ENCODE peak calls at places on chromosomes 6 and 20, in six cellular contexts. C, A, B, N, J and Y are unnamed samples. For H3K4me1 and H3K36me3, the result is how much of the 10 kb centered on the place peaks cover.

GRCh38 chr20:52459150-52459549 is 267.6 kb upstream of the ZFP64 start:
- DNase-seq in A (no peak), N (no peak), C (no peak), J (no peak), B (no peak), Y (no peak)

GRCh38 chr6:10873374-10873773 is 8.5 kb downstream of the GCM2 start:
- DNase-seq in C (no peak), N (no peak), J (no peak), B (no peak), A (no peak), Y (no peak)

GRCh38 chr20:37711001-37711400 is 17.2 kb downstream of the CTNNBL1 start:
- DNase-seq in J (no peak), B (no peak), C (no peak), A (no peak), N (no peak), Y (no peak)

GRCh38 chr6:44892579-44892978 is 435.6 kb upstream of the RUNX2 start:
- DNase-seq in N (no peak), C (no peak), J (peak), B (no peak), A (no peak), Y (no peak)

GRCh38 chr20:12177657-12178293 is 260.1 kb downstream of the BTBD3 start:
- DNase-seq in A (no peak), N (no peak), C (no peak), B (no peak), J (no peak), Y (no peak)

GRCh38 chr6:15434263-15434662 is 188.4 kb downstream of the JARID2 start:
- DNase-seq in J (no peak), N (no peak), A (no peak), C (no peak), B (no peak), Y (no peak)

GRCh38 chr20:12961725-12962124 is 47.0 kb upstream of the SPTLC3 start:
- DNase-seq in C (no peak), J (no peak), A (no peak), B (no peak), N (no peak), Y (no peak)

GRCh38 chr6:31575335-31575901 is at the start of gene TNF:
- DNase-seq in A (no peak), J (no peak), B (peak), C (peak), N (peak), Y (peak)

GRCh38 chr6:33752139-33753015 is 5.7 kb upstream of the IP6K3 start:
- DNase-seq in B (no peak), A (no peak), J (no peak), C (no peak), N (no peak), Y (no peak)

GRCh38 chr6:168084465-168085160 is 5.6 kb upstream of the FRMD1 start:
- DNase-seq in B (no peak), J (no peak), C (no peak), N (no peak), A (no peak), Y (no peak)

GRCh38 chr6:168080397-168081077 is 1.5 kb upstream of the FRMD1 start:
- DNase-seq in C (no peak), B (no peak), N (no peak), J (no peak), A (no peak), Y (no peak)

GRCh38 chr6:168086066-168086465 is 7.1 kb upstream of the FRMD1 start:
- DNase-seq in N (no peak), A (no peak), C (no peak), J (no peak), B (no peak), Y (no peak)

GRCh38 chr6:168081858-168082546 is 3.0 kb upstream of the FRMD1 start:
- DNase-seq in C (no peak), J (no peak), A (no peak), B (no peak), N (no peak), Y (no peak)

DNA sequence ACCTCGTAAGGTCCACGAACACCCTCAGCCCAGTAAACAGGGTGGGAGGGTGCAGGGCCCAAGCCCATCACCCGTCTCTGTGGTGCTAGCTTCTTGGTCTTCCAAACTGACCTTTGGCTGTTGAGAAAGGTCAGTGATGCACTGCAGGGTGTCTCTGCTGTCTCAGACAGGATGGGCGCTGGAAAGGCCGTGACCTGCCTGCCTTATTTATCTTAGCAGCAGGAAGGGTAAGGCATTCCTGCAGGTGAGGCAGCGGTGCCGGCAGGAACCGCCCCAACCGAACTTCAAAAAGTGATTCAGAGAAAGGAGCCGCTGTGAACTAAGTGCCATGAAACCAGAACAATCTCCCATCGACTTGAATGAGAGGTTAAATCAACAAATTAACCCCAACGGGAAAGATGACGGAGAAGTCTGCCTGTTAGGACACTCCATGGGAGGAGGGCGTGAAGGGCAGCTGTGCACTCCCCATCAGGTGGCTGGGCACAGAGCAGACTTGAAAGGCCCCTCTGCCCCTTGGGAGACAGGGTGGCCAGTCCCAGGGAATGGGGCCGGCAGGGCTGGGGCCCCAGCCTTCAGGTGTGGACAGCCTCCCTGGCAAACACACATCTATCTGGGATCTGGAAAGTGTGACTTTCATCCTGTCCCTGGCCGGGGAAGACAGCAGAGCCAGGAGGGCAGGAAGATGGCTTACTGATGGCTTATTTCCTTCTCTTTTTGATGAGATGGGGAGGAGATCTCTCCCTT is 4.3 kb upstream of the FRMD1 start:
- DNase-seq in A (no peak), C (no peak), N (no peak), J (no peak), B (no peak), Y (no peak)
- H3K4me1 ChIP-seq in A (under half), C (under half), N (under half), J (under half), B (under half), Y (under half)

GRCh38 chr6:111689419-111689818 is 83.7 kb upstream of the TRAF3IP2 start:
- DNase-seq in A (no peak), C (no peak), J (no peak), B (no peak), N (no peak), Y (no peak)
- H3K36me3 ChIP-seq in A (under half), C (under half), J (under half), B (half or more), N (under half), Y (half or more)

GRCh38 chr20:24985802-24986201 is 6.7 kb downstream of the APMAP start:
- DNase-seq in J (no peak), B (no peak), C (no peak), N (peak), A (no peak), Y (no peak)
- H3K4me1 ChIP-seq in J (under half), B (under half), C (under half), N (under half), A (under half), Y (under half)

DNA sequence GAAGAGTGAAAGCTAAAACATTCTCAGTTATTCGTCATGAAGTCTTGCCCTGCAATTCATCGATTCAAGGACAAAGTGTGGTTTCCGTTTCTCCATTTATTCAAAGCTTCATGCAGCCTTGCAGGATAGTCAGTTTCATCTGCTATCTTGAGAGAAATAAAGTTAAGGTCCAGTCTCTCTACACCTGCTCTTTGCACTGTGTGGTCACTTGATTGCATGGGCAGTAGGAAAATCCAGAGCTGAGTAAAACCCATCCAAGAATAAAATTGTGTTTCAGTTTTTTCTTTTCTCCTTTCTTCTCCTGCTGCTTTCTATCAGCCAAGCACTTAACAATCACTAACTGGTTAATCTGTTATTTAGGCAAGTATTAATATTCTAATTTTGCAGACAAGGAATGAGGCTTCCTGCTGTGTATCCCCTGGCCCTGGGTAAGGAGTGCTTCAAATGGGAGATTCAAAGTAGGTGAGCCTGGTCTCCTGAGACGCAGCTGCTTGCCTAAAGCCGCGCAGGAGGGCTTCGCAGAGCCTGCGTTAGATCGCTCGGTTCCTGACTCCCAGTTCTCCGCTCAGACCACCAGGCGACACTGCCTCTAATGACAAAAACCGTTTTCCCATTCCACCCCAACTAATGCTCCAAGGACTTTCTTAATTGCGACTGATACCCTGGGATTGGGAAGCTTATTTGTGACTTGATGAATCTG is 808.3 kb downstream of the TFAP2A start:
- DNase-seq in J (no peak), N (no peak), A (no peak), C (no peak), B (no peak), Y (no peak)
- H3K36me3 ChIP-seq in J (under half), N (under half), A (under half), C (under half), B (under half), Y (under half)

GRCh38 chr6:54647301-54647664 is 199.3 kb upstream of the FAM83B start:
- DNase-seq in C (no peak), B (no peak), J (no peak), A (no peak), N (no peak), Y (no peak)
- H3K4me1 ChIP-seq in C (under half), B (under half), J (under half), A (under half), N (under half), Y (under half)

GRCh38 chr20:57392512-57393271 is 1.5 kb downstream of the RBM38 start:
- DNase-seq in N (peak), C (peak), A (peak), J (no peak), B (peak), Y (peak)

GRCh38 chr20:57392130-57392445 is 892 bp downstream of the RBM38 start:
- DNase-seq in C (peak), N (peak), A (no peak), J (no peak), B (no peak), Y (no peak)

GRCh38 chr20:57394087-57395082 is 3.2 kb downstream of the RBM38 start:
- DNase-seq in B (no peak), A (peak), N (peak), C (peak), J (no peak), Y (no peak)

GRCh38 chr20:57395111-57395959 is 4.1 kb downstream of the RBM38 start:
- DNase-seq in B (no peak), J (peak), A (peak), N (peak), C (peak), Y (peak)

GRCh38 chr20:57393321-57394086 is 2.3 kb downstream of the RBM38 start:
- DNase-seq in N (peak), J (peak), C (peak), A (peak), B (no peak), Y (no peak)
- H3K36me3 ChIP-seq in N (under half), J (under half), C (under half), A (under half), B (under half), Y (under half)